ENCODE peak calls at places on chromosome 10, in ten cellular contexts. Q is uterus, I is IMR-90, L is heart left ventricle, W is stomach, J is tibial nerve, U is adrenal gland, G is right lobe of liver, O is K562, F is ovary. R is an unnamed sample.

GRCh38 chr10:98340946-98341345 is 73.0 kb upstream of the LOXL4 start:
- DNase-seq in W (no peak), G (no peak), L (no peak), J (no peak), F (no peak), I (peak; percentile 38), U (no peak), Q (no peak), O (no peak), R (no peak)

GRCh38 chr10:82581940-82582339 is 706.9 kb downstream of the NRG3 start:
- DNase-seq in U (no peak), F (no peak), L (no peak), J (no peak), O (no peak), I (no peak), Q (no peak), G (no peak), W (no peak), R (no peak)

GRCh38 chr10:45160266-45160665 is 155.1 kb downstream of the OR13A1 start:
- DNase-seq in F (no peak), U (no peak), O (no peak), W (no peak), G (no peak), I (peak; percentile 73), J (no peak), Q (no peak), L (no peak), R (no peak)

GRCh38 chr10:71072820-71073205 is 139.6 kb upstream of the UNC5B start:
- DNase-seq in J (no peak), W (no peak), F (peak; percentile 14), L (no peak), O (no peak), U (no peak), G (no peak), Q (no peak), I (no peak), R (no peak)

GRCh38 chr10:98246911-98247820 is 20.8 kb downstream of the LOXL4 start:
- DNase-seq in O (no peak), L (no peak), I (peak; percentile 84), Q (no peak), G (no peak), J (no peak), F (no peak), U (no peak), W (no peak), R (peak; percentile 84)

GRCh38 chr10:34941471-34942357 is 126.6 kb upstream of the PARD3 start:
- DNase-seq in L (no peak), F (no peak), I (peak; percentile 13), O (no peak), G (no peak), J (no peak), U (no peak), Q (no peak), W (no peak), R (no peak)

GRCh38 chr10:50593523-50593922 is 30.2 kb downstream of the SGMS1 start:
- DNase-seq in L (no peak), I (peak; percentile 48), G (no peak), F (no peak), J (no peak), U (no peak), O (no peak), W (no peak), Q (no peak), R (no peak)

GRCh38 chr10:69685802-69686585 is 55.9 kb downstream of the FAM241B start:
- DNase-seq in J (no peak), L (peak; percentile 86), I (peak; percentile 20), F (peak; percentile 49), Q (peak; percentile 22), U (no peak), W (peak; percentile 33), G (peak; percentile 97), O (no peak), R (peak; percentile 93)

GRCh38 chr10:16401416-16401815 is 35.4 kb upstream of the PTER start:
- DNase-seq in U (no peak), L (no peak), Q (no peak), J (no peak), W (no peak), G (no peak), F (no peak), O (no peak), I (no peak), R (no peak)

GRCh38 chr10:73586583-73586984 is 4.6 kb downstream of the USP54 start:
- DNase-seq in I (peak; percentile 84), U (peak; percentile 33), J (no peak), O (no peak), L (no peak), W (peak; percentile 48), G (no peak), Q (peak; percentile 72), F (no peak), R (no peak)

GRCh38 chr10:8331387-8331786 is 276.9 kb downstream of the GATA3 start:
- DNase-seq in Q (no peak), G (no peak), J (no peak), I (no peak), F (no peak), W (no peak), U (no peak), O (no peak), L (no peak), R (no peak)

GRCh38 chr10:86734209-86734988 is 22.0 kb upstream of the BMPR1A start:
- DNase-seq in J (no peak), L (no peak), O (no peak), G (no peak), Q (no peak), I (no peak), F (no peak), W (no peak), U (no peak), R (peak; percentile 60)

GRCh38 chr10:690227-691161 is 1.0 kb upstream of the DIP2C start:
- DNase-seq in L (no peak), Q (peak; percentile 39), G (no peak), U (no peak), F (no peak), I (peak; percentile 37), O (no peak), W (no peak), J (no peak), R (no peak)

GRCh38 chr10:86198271-86198670 is 168.3 kb downstream of the GRID1 start:
- DNase-seq in F (no peak), Q (no peak), G (no peak), U (no peak), L (no peak), O (no peak), J (no peak), W (no peak), I (no peak), R (no peak)

GRCh38 chr10:51876528-51876927 is 177.1 kb upstream of the CSTF2T start:
- DNase-seq in J (no peak), Q (no peak), I (no peak), F (no peak), U (no peak), W (no peak), L (no peak), O (no peak), G (no peak), R (peak; percentile 57)

GRCh38 chr10:13627459-13628310 is 40.9 kb downstream of the PRPF18 start:
- DNase-seq in I (no peak), U (no peak), J (no peak), W (no peak), F (no peak), Q (no peak), L (no peak), O (no peak), G (no peak), R (no peak)

GRCh38 chr10:15585303-15585715 is 134.4 kb downstream of the ITGA8 start:
- DNase-seq in L (peak; percentile 72), J (peak; percentile 35), G (peak; percentile 46), I (peak; percentile 19), Q (peak; percentile 44), W (peak; percentile 31), F (peak; percentile 61), O (peak; percentile 71), U (peak; percentile 72), R (peak; percentile 18)

GRCh38 chr10:130371686-130372085 is 235.5 kb downstream of the GLRX3 start:
- DNase-seq in G (no peak), I (no peak), W (peak; percentile 14), L (no peak), U (no peak), J (no peak), F (no peak), O (no peak), Q (no peak), R (no peak)

GRCh38 chr10:21055339-21056135 is 158.4 kb upstream of the NEBL start:
- DNase-seq in I (no peak), J (no peak), Q (no peak), L (no peak), G (no peak), O (no peak), W (no peak), U (no peak), F (no peak), R (no peak)

GRCh38 chr10:25808372-25808771 is 125.7 kb upstream of the MYO3A start:
- DNase-seq in Q (no peak), G (no peak), W (no peak), O (no peak), I (no peak), L (no peak), J (no peak), U (no peak), F (no peak), R (no peak)

GRCh38 chr10:71805776-71806705 is 32.7 kb upstream of the VSIR start:
- DNase-seq in L (peak; percentile 73), O (peak; percentile 99), F (no peak), Q (no peak), J (no peak), U (no peak), W (peak; percentile 64), G (peak; percentile 46), I (no peak), R (peak; percentile 25)

GRCh38 chr10:110203500-110204455 is 3.6 kb upstream of the MXI1 start:
- DNase-seq in W (peak; percentile 56), F (no peak), G (no peak), O (no peak), U (no peak), J (no peak), Q (no peak), L (no peak), I (no peak), R (no peak)
- TF ChIP-seq POLR2A in W (no peak), F (no peak), G (no peak), O (no peak), U (no peak), J (no peak), Q (no peak), L (no peak), I (no peak), R (no peak)

GRCh38 chr10:4086041-4086886 is 301.3 kb upstream of the KLF6 start:
- DNase-seq in L (no peak), O (no peak), I (no peak), W (no peak), U (no peak), J (no peak), G (no peak), Q (no peak), F (no peak), R (no peak)
- H3K4me3 ChIP-seq in L (peak overlapping the region; percentile 9), O (no peak overlapping the region), I (no peak overlapping the region), W (no peak overlapping the region), U (no peak overlapping the region), J (no peak overlapping the region), G (no peak overlapping the region), Q (no peak overlapping the region), F (no peak overlapping the region), R (no peak overlapping the region)

GRCh38 chr10:24465899-24466615 is 257.1 kb downstream of the KIAA1217 start:
- DNase-seq in J (no peak), I (peak; percentile 96), G (peak; percentile 38), Q (no peak), O (no peak), U (peak; percentile 55), L (no peak), W (peak; percentile 70), F (no peak), R (peak; percentile 25)
- TF ChIP-seq POLR2A in J (no peak), I (peak; percentile 88), G (peak; percentile 83), Q (no peak), O (no peak), U (no peak), L (no peak), W (no peak), F (no peak), R (no peak)

GRCh38 chr10:49039409-49039808 is 75.9 kb downstream of the VSTM4 start:
- DNase-seq in J (no peak), G (no peak), I (no peak), L (no peak), Q (no peak), O (no peak), U (no peak), F (no peak), W (no peak), R (no peak)
- H3K4me3 ChIP-seq in J (no peak overlapping the region), G (no peak overlapping the region), I (no peak overlapping the region), L (no peak overlapping the region), Q (no peak overlapping the region), O (no peak overlapping the region), U (no peak overlapping the region), F (no peak overlapping the region), W (no peak overlapping the region), R (no peak overlapping the region)

R was measured in thyroid gland.